ENCODE peak calls at places on chromosomes 5 and 9, in five cellular contexts. Z, B, T, W and Q are unnamed samples.

GRCh38 chr5:132477784-132478497 is 12.6 kb downstream of the IRF1 start:
- DNase-seq in Z (peak), B (no peak), T (peak), W (no peak), Q (no peak)

GRCh38 chr5:146005723-146006122 is 69.3 kb downstream of the SH3RF2 start:
- DNase-seq in Z (no peak), B (no peak), T (no peak), W (no peak), Q (no peak)

GRCh38 chr9:18274693-18275092 is 199.3 kb upstream of the ADAMTSL1 start:
- DNase-seq in Z (no peak), B (no peak), T (no peak), W (no peak), Q (no peak)

GRCh38 chr5:128441165-128441564 is 96.9 kb downstream of the FBN2 start:
- DNase-seq in Z (no peak), B (no peak), T (no peak), W (no peak), Q (no peak)

GRCh38 chr5:150317048-150318003 is 14.6 kb upstream of the ARSI start:
- DNase-seq in Z (no peak), B (no peak), T (no peak), W (no peak), Q (no peak)

GRCh38 chr9:98045234-98046160 is 11.0 kb upstream of the NANS start:
- DNase-seq in Z (no peak), B (no peak), T (peak), W (no peak), Q (peak)

GRCh38 chr5:72555871-72556270 is 48.7 kb upstream of the ZNF366 start:
- DNase-seq in Z (no peak), B (no peak), T (no peak), W (no peak), Q (no peak)

GRCh38 chr5:134091626-134092121 is 22.8 kb upstream of the TCF7 start:
- DNase-seq in Z (no peak), B (no peak), T (no peak), W (no peak), Q (no peak)

GRCh38 chr9:90839183-90839582 is 37.6 kb downstream of the SYK start:
- DNase-seq in Z (no peak), B (no peak), T (no peak), W (no peak), Q (no peak)

GRCh38 chr5:73867344-73868335 is 241.6 kb downstream of the ARHGEF28 start:
- DNase-seq in Z (no peak), B (no peak), T (no peak), W (no peak), Q (no peak)

GRCh38 chr9:14198544-14199510 is 115.1 kb downstream of the NFIB start:
- DNase-seq in Z (peak), B (no peak), T (no peak), W (peak), Q (no peak)

GRCh38 chr9:121889990-121890563 is 203.0 kb downstream of the TTLL11 start:
- DNase-seq in Z (no peak), B (no peak), T (no peak), W (no peak), Q (no peak)

GRCh38 chr5:113693621-113694130 is 180.2 kb downstream of the YTHDC2 start:
- DNase-seq in Z (peak), B (no peak), T (no peak), W (no peak), Q (no peak)

GRCh38 chr5:1502046-1502736 is 21.6 kb downstream of the LPCAT1 start:
- DNase-seq in Z (peak), B (no peak), T (no peak), W (no peak), Q (peak)

GRCh38 chr9:123445981-123446610 is 90.1 kb downstream of the CRB2 start:
- DNase-seq in Z (no peak), B (no peak), T (no peak), W (no peak), Q (no peak)

GRCh38 chr5:32390819-32391591 is 53.5 kb downstream of the ZFR start:
- DNase-seq in Z (no peak), B (no peak), T (no peak), W (no peak), Q (no peak)

GRCh38 chr9:13532407-13532806 is 252.9 kb upstream of the MPDZ start:
- DNase-seq in Z (no peak), B (no peak), T (no peak), W (no peak), Q (no peak)

GRCh38 chr9:79734989-79735779 is 163.4 kb downstream of the TLE4 start:
- DNase-seq in Z (no peak), B (no peak), T (no peak), W (no peak), Q (no peak)

GRCh38 chr5:62720036-62720441 is 141.4 kb downstream of the LRRC70 start:
- DNase-seq in Z (no peak), B (no peak), T (no peak), W (no peak), Q (no peak)

GRCh38 chr5:150384701-150385100 is 27.2 kb downstream of the TCOF1 start:
- DNase-seq in Z (no peak), B (no peak), T (no peak), W (no peak), Q (no peak)

GRCh38 chr9:113734826-113735225 is 141.3 kb upstream of the ZNF618 start:
- DNase-seq in Z (no peak), B (no peak), T (no peak), W (no peak), Q (no peak)

GRCh38 chr9:4987996-4988421 is 2.9 kb downstream of the JAK2 start:
- DNase-seq in Z (peak), B (peak), T (peak), W (no peak), Q (peak)

GRCh38 chr5:29561564-29561963 is 1631.9 kb upstream of the CDH6 start:
- DNase-seq in Z (no peak), B (no peak), T (no peak), W (no peak), Q (no peak)

DNA sequence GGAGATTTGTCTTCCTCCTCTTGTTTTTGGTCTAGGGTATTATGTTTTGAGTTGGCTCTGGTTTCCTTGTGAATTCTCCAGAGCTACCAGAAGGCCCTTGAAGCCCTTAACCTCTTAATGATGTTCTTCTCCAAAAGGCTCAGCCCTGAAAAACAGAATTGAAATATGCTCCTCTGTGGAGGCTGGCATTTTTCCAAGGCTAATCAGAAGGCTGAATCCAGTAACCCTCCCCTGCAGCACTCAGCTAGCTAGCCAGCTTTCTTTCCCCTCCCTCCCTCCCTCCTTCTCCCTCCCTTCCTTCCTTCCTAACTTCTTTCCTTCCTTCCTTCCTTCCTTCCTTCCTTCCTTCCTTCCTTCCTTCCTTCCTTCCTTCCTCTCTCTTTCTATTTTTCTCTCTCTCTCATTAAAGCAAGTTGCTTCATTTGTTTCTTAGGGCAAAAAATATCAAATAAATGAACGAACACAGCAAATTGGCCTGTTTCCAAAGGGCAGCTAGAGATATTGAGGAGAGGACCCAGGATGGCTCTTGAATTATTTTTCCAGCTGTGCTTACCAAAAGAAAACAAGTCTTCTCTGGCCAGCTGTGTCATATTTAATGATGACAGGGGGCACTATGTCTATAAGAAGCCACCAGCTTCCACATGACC is 38.7 kb downstream of the JAKMIP2 start:
- DNase-seq in Z (no peak), B (no peak), T (no peak), W (no peak), Q (no peak)
- H3K27ac ChIP-seq in Z (no peak), B (no peak), T (no peak), W (no peak), Q (no peak)

DNA sequence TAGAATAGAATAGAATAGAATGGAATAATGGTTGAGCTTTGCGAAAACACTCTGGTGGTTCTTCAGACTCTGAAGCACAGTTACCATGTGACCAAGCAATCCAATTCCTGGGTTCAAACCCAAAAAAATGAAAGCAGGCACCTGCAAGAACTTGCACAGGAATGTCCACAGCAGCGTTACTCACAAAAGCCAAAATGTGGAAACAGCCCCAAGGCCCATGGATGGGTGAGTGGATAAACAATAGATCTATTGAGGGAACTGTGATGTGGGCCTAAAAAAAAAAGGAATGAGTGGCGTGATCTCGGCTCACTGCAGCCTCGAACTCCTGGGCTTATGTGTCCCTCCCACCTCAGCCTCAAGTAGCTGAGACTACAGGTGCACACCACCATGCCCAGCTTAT is 21.4 kb upstream of the TMEM250 start:
- DNase-seq in Z (no peak), B (no peak), T (no peak), W (no peak), Q (no peak)
- H3K27ac ChIP-seq in Z (no peak), B (no peak), T (no peak), W (no peak), Q (no peak)

GRCh38 chr9:34187891-34188240 is 9.0 kb downstream of the UBAP1 start:
- DNase-seq in Z (no peak), B (no peak), T (no peak), W (no peak), Q (no peak)

GRCh38 chr9:34195143-34195542 is 16.3 kb downstream of the UBAP1 start:
- DNase-seq in Z (no peak), B (no peak), T (no peak), W (no peak), Q (no peak)

GRCh38 chr9:34185778-34186551 is 7.1 kb downstream of the UBAP1 start:
- DNase-seq in Z (no peak), B (no peak), T (no peak), W (no peak), Q (no peak)

DNA sequence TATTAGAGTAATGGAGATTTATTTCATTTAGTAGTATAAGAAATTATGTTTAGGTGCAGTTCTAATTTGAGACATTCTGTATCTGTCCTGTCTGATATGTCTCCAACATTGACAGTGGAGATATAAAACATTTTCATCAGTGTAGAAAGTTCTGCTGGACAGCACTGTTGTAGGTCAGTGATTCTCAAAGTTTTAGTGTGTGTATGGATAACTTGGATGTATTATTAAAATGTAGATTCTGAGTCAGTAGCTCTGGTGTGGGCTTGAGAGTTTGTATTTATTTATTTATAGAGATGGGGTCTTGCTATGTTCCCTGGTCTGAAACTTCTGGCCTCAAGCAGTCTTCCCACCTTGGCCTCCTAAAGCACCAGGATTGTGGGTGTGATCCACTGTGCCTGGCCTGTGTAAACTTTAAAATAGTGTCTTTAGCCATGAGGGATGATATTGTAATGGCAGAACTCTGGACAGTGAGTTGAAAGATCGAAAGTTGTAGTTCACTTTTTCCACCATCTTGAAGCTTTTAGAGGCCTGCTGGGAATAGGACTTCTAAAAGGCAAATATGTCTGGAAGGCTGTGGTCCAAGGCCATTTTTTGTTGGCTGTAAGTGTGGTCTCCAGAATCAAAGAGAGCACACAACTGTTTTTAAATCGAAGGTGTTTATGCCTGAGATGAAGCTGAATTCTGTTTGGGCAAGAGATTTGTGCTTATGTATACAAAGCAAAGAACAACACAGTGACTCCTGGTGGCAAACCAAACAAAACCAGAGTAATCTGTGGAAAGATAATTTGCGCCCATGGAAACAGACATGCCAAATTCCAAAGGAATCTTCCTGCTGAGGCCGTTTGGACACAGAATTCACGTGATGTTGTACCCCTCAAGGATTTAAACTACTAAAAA is 12.4 kb downstream of the UBAP1 start:
- DNase-seq in Z (no peak), B (no peak), T (no peak), W (no peak), Q (no peak)
- H3K27ac ChIP-seq in Z (no peak), B (no peak), T (no peak), W (peak), Q (no peak)

GRCh38 chr9:26684029-26684428 is 208.6 kb downstream of the CAAP1 start:
- DNase-seq in Z (no peak), B (no peak), T (no peak), W (no peak), Q (no peak)

GRCh38 chr9:26689041-26689440 is 203.6 kb downstream of the CAAP1 start:
- DNase-seq in Z (no peak), B (no peak), T (no peak), W (no peak), Q (no peak)

GRCh38 chr9:26682796-26683496 is 209.7 kb downstream of the CAAP1 start:
- DNase-seq in Z (no peak), B (no peak), T (no peak), W (no peak), Q (no peak)

GRCh38 chr9:26685857-26686256 is 206.7 kb downstream of the CAAP1 start:
- DNase-seq in Z (no peak), B (no peak), T (no peak), W (no peak), Q (no peak)

GRCh38 chr9:26687421-26687820 is 205.2 kb downstream of the CAAP1 start:
- DNase-seq in Z (no peak), B (no peak), T (no peak), W (no peak), Q (no peak)
- H3K27ac ChIP-seq in Z (no peak), B (no peak), T (no peak), W (no peak), Q (no peak)

DNA sequence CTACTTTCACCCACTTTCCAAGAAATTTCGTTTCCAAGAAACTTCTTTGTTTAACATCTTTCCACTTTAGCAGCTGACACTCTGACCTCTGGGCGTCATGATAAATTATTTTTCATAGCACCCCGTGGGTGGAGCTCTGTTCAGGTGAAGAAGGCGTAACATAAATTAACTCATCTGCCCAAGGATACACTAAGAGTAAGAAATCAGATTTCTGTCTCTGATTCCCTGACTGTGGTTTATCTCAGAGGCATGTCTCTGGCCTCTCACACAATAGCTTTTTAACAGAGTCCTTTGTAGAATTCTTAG is 63.9 kb upstream of the RICTOR start:
- DNase-seq in Z (no peak), B (no peak), T (no peak), W (no peak), Q (no peak)
- H3K27ac ChIP-seq in Z (no peak), B (no peak), T (no peak), W (no peak), Q (no peak)

DNA sequence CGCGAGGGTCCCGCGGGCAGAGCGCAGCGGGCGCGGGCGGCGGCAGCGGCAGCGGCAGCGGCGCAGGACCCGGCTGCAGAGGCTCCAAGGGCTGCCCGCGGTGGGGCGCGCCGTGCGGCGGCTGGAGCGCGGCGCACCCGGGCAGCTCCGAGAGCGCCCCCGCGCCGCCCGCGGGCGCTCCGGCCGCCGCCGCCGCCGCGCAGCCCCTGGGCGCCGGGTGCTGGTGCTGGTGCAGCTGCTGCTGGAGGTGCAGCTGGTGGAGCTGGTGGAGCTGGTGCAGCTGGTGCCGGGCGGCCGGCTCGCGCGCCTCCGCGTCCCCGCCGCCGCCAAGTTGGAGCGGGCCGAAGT is 644 bp downstream of the IER5L start:
- DNase-seq in Z (no peak), B (no peak), T (no peak), W (no peak), Q (no peak)
- H3K27ac ChIP-seq in Z (peak), B (peak), T (peak), W (peak), Q (peak)

GRCh38 chr9:127446720-127447415 is 4.3 kb downstream of the RPL12 start:
- DNase-seq in Z (no peak), B (no peak), T (no peak), W (no peak), Q (no peak)
- H3K27ac ChIP-seq in Z (no peak), B (no peak), T (no peak), W (no peak), Q (no peak)

GRCh38 chr9:115118471-115119156 is 657 bp upstream of the TNC start:
- DNase-seq in Z (peak), B (peak), T (no peak), W (peak), Q (no peak)
- H3K27ac ChIP-seq in Z (peak), B (peak), T (no peak), W (peak), Q (no peak)